ENCODE peak calls at places on chromosomes 13 and 19, in eight cellular contexts. D is CD8-positive, alpha-beta T cell; Z is SJSA1; P is ovary; K is A549; E is fibroblast of lung; V is right lobe of liver; S is neural progenitor cell. C is an unnamed sample.
A peak's percentile ranks its signal among the peaks of the same experiment; 100 is the strongest.

GRCh38 chr19:29789007-29789406 is 22.8 kb upstream of the CCNE1 start:
- DNase-seq in D (no peak), Z (no peak), P (no peak), K (no peak), E (no peak), V (no peak), S (no peak), C (no peak)

GRCh38 chr19:18328340-18329034 is 5.6 kb upstream of the LSM4 start:
- DNase-seq in D (peak; percentile 77), Z (peak; percentile 93), P (peak; percentile 89), K (peak; percentile 94), E (peak; percentile 98), V (peak; percentile 87), S (peak; percentile 97), C (peak; percentile 97)

GRCh38 chr19:2047076-2047448 is 4.0 kb downstream of the MKNK2 start:
- DNase-seq in D (no peak), Z (no peak), P (no peak), K (no peak), E (no peak), V (no peak), S (no peak), C (no peak)

GRCh38 chr19:18764591-18765051 is 26.5 kb downstream of the COMP start:
- DNase-seq in D (no peak), Z (no peak), P (no peak), K (no peak), E (no peak), V (no peak), S (no peak), C (no peak)

GRCh38 chr13:44906758-44907157 is 82.5 kb downstream of the NUFIP1 start:
- DNase-seq in D (no peak), Z (no peak), P (peak; percentile 59), K (no peak), E (peak; percentile 81), V (no peak), S (no peak), C (no peak)

GRCh38 chr19:50458396-50459066 is 17.8 kb upstream of the EMC10 start:
- DNase-seq in D (no peak), Z (no peak), P (no peak), K (no peak), E (peak; percentile 5), V (no peak), S (no peak), C (no peak)

GRCh38 chr19:17842663-17843313 is 5.0 kb downstream of the JAK3 start:
- DNase-seq in D (no peak), Z (no peak), P (peak; percentile 63), K (no peak), E (no peak), V (no peak), S (no peak), C (no peak)

GRCh38 chr19:44740351-44740824 is 8.1 kb upstream of the BCL3 start:
- DNase-seq in D (no peak), Z (no peak), P (peak; percentile 38), K (peak; percentile 88), E (no peak), V (no peak), S (no peak), C (no peak)

GRCh38 chr19:47275866-47276461 is 1.3 kb downstream of the INAFM1 start:
- DNase-seq in D (no peak), Z (peak; percentile 67), P (peak; percentile 68), K (no peak), E (peak; percentile 42), V (no peak), S (no peak), C (no peak)

GRCh38 chr13:77698211-77699058 is 948 bp downstream of the SLAIN1 start:
- DNase-seq in D (peak; percentile 23), Z (no peak), P (peak; percentile 12), K (no peak), E (peak; percentile 5), V (peak; percentile 58), S (peak; percentile 73), C (peak; percentile 48)

GRCh38 chr13:43319617-43320444 is 296.4 kb downstream of the DNAJC15 start:
- DNase-seq in D (no peak), Z (no peak), P (no peak), K (no peak), E (no peak), V (peak; percentile 57), S (peak; percentile 57), C (peak; percentile 66)

GRCh38 chr19:4541114-4541805 is 1.4 kb upstream of the LRG1 start:
- DNase-seq in D (no peak), Z (no peak), P (no peak), K (no peak), E (no peak), V (no peak), S (no peak), C (no peak)

GRCh38 chr19:17220207-17220758 is 5.1 kb downstream of the USE1 start:
- DNase-seq in D (no peak), Z (peak; percentile 57), P (peak; percentile 32), K (peak; percentile 53), E (peak; percentile 84), V (no peak), S (no peak), C (peak; percentile 67)

GRCh38 chr13:27383104-27383921 is 41.1 kb upstream of the GTF3A start:
- DNase-seq in D (no peak), Z (no peak), P (no peak), K (peak; percentile 66), E (no peak), V (no peak), S (no peak), C (no peak)

GRCh38 chr13:84263354-84264069 is 381.2 kb upstream of the SLITRK1 start:
- DNase-seq in D (no peak), Z (no peak), P (no peak), K (no peak), E (no peak), V (no peak), S (no peak), C (no peak)
- H3K27ac ChIP-seq in D (no peak overlapping the region), Z (no peak overlapping the region), P (no peak overlapping the region), K (no peak overlapping the region), E (no peak overlapping the region), V (no peak overlapping the region), S (no peak overlapping the region), C (no peak overlapping the region)

GRCh38 chr13:50894504-50894903 is 15.1 kb upstream of the RNASEH2B start:
- DNase-seq in D (no peak), Z (no peak), P (no peak), K (no peak), E (no peak), V (no peak), S (no peak), C (peak; percentile 29)

GRCh38 chr13:50891206-50891605 is 18.4 kb upstream of the RNASEH2B start:
- DNase-seq in D (no peak), Z (no peak), P (no peak), K (no peak), E (no peak), V (no peak), S (no peak), C (no peak)

GRCh38 chr13:50894042-50894441 is 15.5 kb upstream of the RNASEH2B start:
- DNase-seq in D (no peak), Z (no peak), P (no peak), K (no peak), E (no peak), V (no peak), S (no peak), C (no peak)

GRCh38 chr13:50892162-50892944 is 17.2 kb upstream of the RNASEH2B start:
- DNase-seq in D (no peak), Z (no peak), P (no peak), K (no peak), E (no peak), V (no peak), S (no peak), C (no peak)

GRCh38 chr13:50893211-50893852 is 16.3 kb upstream of the RNASEH2B start:
- DNase-seq in D (no peak), Z (no peak), P (no peak), K (no peak), E (peak; percentile 51), V (no peak), S (no peak), C (peak; percentile 33)
- H3K4me1 ChIP-seq in D (peaks cover 27% of the 10 kb centered on the region), Z (no peaks in the 10 kb centered on the region), P (no peaks in the 10 kb centered on the region), K (no peaks in the 10 kb centered on the region), E (no peaks in the 10 kb centered on the region), V (no peaks in the 10 kb centered on the region), S (peaks cover 8% of the 10 kb centered on the region), C (no peaks in the 10 kb centered on the region)

DNA sequence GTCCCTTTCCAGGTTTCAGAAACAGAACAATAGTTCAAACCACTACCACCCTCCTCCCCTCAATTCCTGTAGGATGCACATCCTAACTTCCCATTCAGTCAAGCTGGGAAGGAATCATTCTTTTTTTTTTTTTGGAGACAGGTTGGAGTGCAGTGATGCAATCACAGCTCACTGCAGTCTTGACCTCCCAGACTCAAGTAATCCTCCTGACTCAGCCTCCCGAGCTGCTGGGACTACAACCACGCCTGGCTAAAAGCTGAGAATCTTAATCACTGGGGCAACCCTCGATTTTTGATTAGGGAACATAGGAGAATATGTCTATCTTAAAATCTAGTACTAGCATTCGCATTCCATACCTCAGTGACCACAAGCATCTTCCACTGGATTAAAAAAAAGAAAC is 146.2 kb downstream of the ABCC4 start:
- DNase-seq in D (no peak), Z (no peak), P (no peak), K (peak; percentile 30), E (no peak), V (no peak), S (no peak), C (no peak)
- H3K9me3 ChIP-seq in D (no peaks in the 10 kb centered on the region), Z (no peaks in the 10 kb centered on the region), P (no peaks in the 10 kb centered on the region), K (no peaks in the 10 kb centered on the region), E (no peaks in the 10 kb centered on the region), V (no peaks in the 10 kb centered on the region), S (no peaks in the 10 kb centered on the region), C (no peaks in the 10 kb centered on the region)

GRCh38 chr13:110411316-110412105 is 104.4 kb downstream of the COL4A2 start:
- DNase-seq in D (no peak), Z (peak; percentile 49), P (no peak), K (no peak), E (no peak), V (no peak), S (no peak), C (no peak)

GRCh38 chr13:110415669-110416068 is 108.6 kb downstream of the COL4A2 start:
- DNase-seq in D (no peak), Z (no peak), P (no peak), K (peak; percentile 58), E (no peak), V (no peak), S (no peak), C (peak; percentile 28)

GRCh38 chr13:110412132-110412912 is 105.2 kb downstream of the COL4A2 start:
- DNase-seq in D (peak; percentile 28), Z (peak; percentile 100), P (peak; percentile 90), K (peak; percentile 90), E (peak; percentile 100), V (peak; percentile 72), S (peak; percentile 75), C (peak; percentile 58)

GRCh38 chr13:110414283-110414682 is 107.2 kb downstream of the COL4A2 start:
- DNase-seq in D (no peak), Z (no peak), P (no peak), K (no peak), E (no peak), V (no peak), S (no peak), C (no peak)

DNA sequence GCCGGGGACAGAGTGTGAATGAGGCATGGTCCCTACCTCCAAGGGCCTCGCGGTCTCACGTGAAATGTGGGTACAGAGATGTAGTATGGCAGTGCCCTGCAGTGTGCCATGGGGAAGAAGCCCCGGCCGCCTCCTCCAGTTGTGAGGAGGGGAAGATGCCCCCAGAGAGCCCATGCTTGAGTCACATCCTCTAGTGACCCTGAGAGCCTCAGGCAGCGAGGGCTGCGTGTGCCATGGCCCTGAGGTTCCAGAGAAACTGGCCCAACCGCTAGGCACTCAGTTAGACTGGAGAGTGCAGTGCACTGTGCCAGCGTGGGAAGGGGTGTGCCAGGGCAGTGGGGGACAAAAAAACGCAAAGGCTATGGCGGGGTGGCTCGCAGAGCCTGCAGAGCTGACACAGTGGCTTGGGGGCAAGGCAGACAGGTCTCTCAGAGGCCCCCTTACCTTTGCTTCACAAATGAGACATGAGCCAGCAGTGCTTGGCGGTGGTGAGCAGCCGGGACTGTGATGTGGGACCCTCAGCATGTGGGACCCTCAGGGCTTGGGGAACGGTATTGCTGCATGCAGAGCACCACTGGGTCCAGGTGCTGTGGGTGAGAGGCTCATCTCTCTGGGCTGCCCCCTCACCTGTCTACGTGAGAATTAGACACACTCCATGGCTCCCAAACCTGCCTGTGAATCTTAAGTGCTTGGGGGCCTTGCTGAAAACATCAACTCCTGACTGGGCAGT is 106.4 kb downstream of the COL4A2 start:
- DNase-seq in D (no peak), Z (no peak), P (no peak), K (no peak), E (no peak), V (no peak), S (no peak), C (no peak)
- H3K27ac ChIP-seq in D (no peak overlapping the region), Z (no peak overlapping the region), P (peak overlapping the region; percentile 24), K (peak overlapping the region; percentile 92), E (peak overlapping the region; percentile 53), V (no peak overlapping the region), S (no peak overlapping the region), C (no peak overlapping the region)